ENCODE peak calls at places on chromosomes 6 and 20, in four cellular contexts. T is neural crest cell; R is activated CD8-positive, alpha-beta T cell treated with anti-CD3 and anti-CD28 coated beads, Interleukin-2, amount 10 ng/mL, durations not matched to agents 7 days and 5 days; A is T-helper 9 cell. C is an unnamed sample.

GRCh38 chr20:5741089-5741488 is 9.1 kb upstream of the SHLD1 start:
- DNase-seq in T (no peak), R (no peak), A (no peak), C (no peak)

GRCh38 chr20:11053310-11053709 is 379.5 kb upstream of the JAG1 start:
- DNase-seq in T (no peak), R (no peak), A (no peak), C (no peak)

GRCh38 chr20:25015986-25016385 is 23.4 kb upstream of the APMAP start:
- DNase-seq in T (no peak), R (no peak), A (no peak), C (no peak)

GRCh38 chr6:13303668-13304017 is 24.7 kb downstream of the TBC1D7 start:
- DNase-seq in T (no peak), R (peak; percentile 22), A (no peak), C (no peak)

GRCh38 chr20:49283703-49284625 is 6.1 kb upstream of the ZNFX1 start:
- DNase-seq in T (no peak), R (no peak), A (no peak), C (no peak)

GRCh38 chr6:125658759-125659431 is 90.5 kb upstream of the HEY2 start:
- DNase-seq in T (no peak), R (no peak), A (no peak), C (no peak)

GRCh38 chr6:57013501-57013900 is 33.0 kb upstream of the KIAA1586 start:
- DNase-seq in T (no peak), R (no peak), A (no peak), C (no peak)

GRCh38 chr6:49454787-49455709 is 8.0 kb downstream of the MMUT start:
- DNase-seq in T (no peak), R (no peak), A (no peak), C (no peak)

GRCh38 chr6:145332001-145332400 is 403.3 kb downstream of the EPM2A start:
- DNase-seq in T (no peak), R (no peak), A (no peak), C (no peak)

GRCh38 chr20:38660429-38660828 is 58.8 kb downstream of the ARHGAP40 start:
- DNase-seq in T (no peak), R (no peak), A (no peak), C (no peak)